ENCODE peak calls at places on chromosomes 7 and 10, in nine cellular contexts. B is AG09309, I is esophagus squamous epithelium, Z is brain microvascular endothelial cell, M is A549, O is ascending aorta, F is Caco-2, U is PC-9, K is stomach. S is an unnamed sample.

GRCh38 chr10:26480909-26481703 is 43.0 kb downstream of the APBB1IP start:
- DNase-seq in M (no peak), U (no peak), B (no peak), F (no peak), I (no peak), O (no peak), K (no peak), Z (no peak), S (no peak)

GRCh38 chr10:125691160-125691981 is 8.4 kb upstream of the TEX36 start:
- DNase-seq in F (no peak), B (peak; percentile 78), M (no peak), Z (no peak), O (no peak), I (no peak), K (no peak), U (peak; percentile 33), S (peak; percentile 60)

GRCh38 chr7:100684534-100685042 is 9.5 kb downstream of the GIGYF1 start:
- DNase-seq in Z (no peak), F (no peak), U (no peak), O (no peak), M (no peak), B (no peak), K (no peak), I (no peak), S (no peak)

GRCh38 chr7:595621-596010 is 76.0 kb upstream of the PDGFA start:
- DNase-seq in I (no peak), K (no peak), Z (no peak), O (no peak), F (no peak), B (no peak), U (no peak), M (no peak), S (no peak)

GRCh38 chr10:74988055-74988773 is 123.2 kb upstream of the SAMD8 start:
- DNase-seq in Z (no peak), K (no peak), M (no peak), O (no peak), U (no peak), I (no peak), F (no peak), B (no peak), S (peak; percentile 89)

GRCh38 chr7:83520706-83521105 is 128.2 kb downstream of the SEMA3E start:
- DNase-seq in B (no peak), F (no peak), I (no peak), M (no peak), Z (no peak), K (no peak), U (peak; percentile 29), O (no peak), S (no peak)

GRCh38 chr10:100878291-100878910 is 34.4 kb upstream of the SLF2 start:
- DNase-seq in M (peak; percentile 80), O (no peak), U (peak; percentile 46), K (no peak), I (no peak), F (peak; percentile 80), Z (peak; percentile 71), B (peak; percentile 42), S (peak; percentile 61)

GRCh38 chr10:132848306-132848705 is 62.4 kb upstream of the NKX6-2 start:
- DNase-seq in F (peak; percentile 32), O (no peak), I (no peak), B (no peak), M (no peak), U (no peak), K (peak; percentile 60), Z (no peak), S (no peak)

GRCh38 chr10:69800665-69801064 is 1.0 kb upstream of the COL13A1 start:
- DNase-seq in F (no peak), O (no peak), M (no peak), Z (no peak), K (no peak), I (no peak), U (no peak), B (no peak), S (no peak)

GRCh38 chr10:69802424-69803161 is 887 bp downstream of the COL13A1 start:
- DNase-seq in B (no peak), Z (peak; percentile 52), O (no peak), K (no peak), U (peak; percentile 39), I (no peak), M (peak; percentile 25), F (no peak), S (no peak)

GRCh38 chr10:69800109-69800508 is 1.6 kb upstream of the COL13A1 start:
- DNase-seq in Z (peak; percentile 66), B (no peak), M (peak; percentile 71), K (peak; percentile 35), U (peak; percentile 49), O (no peak), I (no peak), F (peak; percentile 81), S (peak; percentile 42)

GRCh38 chr10:69801094-69801433 is 642 bp upstream of the COL13A1 start:
- DNase-seq in B (no peak), U (peak; percentile 67), Z (peak; percentile 58), F (peak; percentile 70), K (peak; percentile 43), I (no peak), O (no peak), M (peak; percentile 72), S (peak; percentile 22)

GRCh38 chr10:69801434-69802315 is at the start of gene COL13A1:
- DNase-seq in U (peak; percentile 60), M (peak; percentile 35), K (no peak), I (no peak), Z (peak; percentile 55), F (peak; percentile 63), O (no peak), B (no peak), S (no peak)
- H3K4me3 ChIP-seq in U (peak within 1 kb of the TSS; percentile 70), M (peak within 1 kb of the TSS; percentile 45), K (peak within 1 kb of the TSS; percentile 44), I (peak within 1 kb of the TSS; percentile 30), Z (peak within 1 kb of the TSS; percentile 76), F (peak within 1 kb of the TSS; percentile 30), O (peak within 1 kb of the TSS; percentile 60), B (peak within 1 kb of the TSS; percentile 68), S (peak within 1 kb of the TSS; percentile 76)

DNA sequence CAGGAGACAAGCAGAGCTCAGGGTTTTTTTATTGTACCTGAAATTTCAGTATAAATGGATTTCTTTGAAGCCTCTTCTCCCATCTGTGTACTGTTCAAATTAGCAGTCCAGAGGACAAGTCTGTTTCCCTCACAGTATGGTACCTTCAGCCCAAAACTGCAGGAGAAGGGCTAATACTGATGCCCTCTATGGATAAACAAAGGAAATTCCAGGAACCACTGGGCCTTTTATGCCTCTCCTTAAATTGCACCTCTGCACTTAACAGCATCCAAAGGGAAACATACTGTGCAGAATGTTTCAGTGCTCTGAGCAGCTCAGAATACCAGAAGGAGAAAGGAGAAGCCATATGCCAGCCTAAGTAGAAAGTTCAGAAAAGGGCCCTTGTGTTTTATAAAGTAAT is 111.0 kb downstream of the POU6F2 start:
- DNase-seq in K (no peak), B (no peak), F (no peak), M (no peak), U (no peak), Z (no peak), O (no peak), I (no peak), S (no peak)
- TF ChIP-seq CTCF in K (no peak), B (no peak), F (peak; percentile 5), M (no peak), U (no peak), Z (no peak), O (no peak), I (no peak), S (no peak)

DNA sequence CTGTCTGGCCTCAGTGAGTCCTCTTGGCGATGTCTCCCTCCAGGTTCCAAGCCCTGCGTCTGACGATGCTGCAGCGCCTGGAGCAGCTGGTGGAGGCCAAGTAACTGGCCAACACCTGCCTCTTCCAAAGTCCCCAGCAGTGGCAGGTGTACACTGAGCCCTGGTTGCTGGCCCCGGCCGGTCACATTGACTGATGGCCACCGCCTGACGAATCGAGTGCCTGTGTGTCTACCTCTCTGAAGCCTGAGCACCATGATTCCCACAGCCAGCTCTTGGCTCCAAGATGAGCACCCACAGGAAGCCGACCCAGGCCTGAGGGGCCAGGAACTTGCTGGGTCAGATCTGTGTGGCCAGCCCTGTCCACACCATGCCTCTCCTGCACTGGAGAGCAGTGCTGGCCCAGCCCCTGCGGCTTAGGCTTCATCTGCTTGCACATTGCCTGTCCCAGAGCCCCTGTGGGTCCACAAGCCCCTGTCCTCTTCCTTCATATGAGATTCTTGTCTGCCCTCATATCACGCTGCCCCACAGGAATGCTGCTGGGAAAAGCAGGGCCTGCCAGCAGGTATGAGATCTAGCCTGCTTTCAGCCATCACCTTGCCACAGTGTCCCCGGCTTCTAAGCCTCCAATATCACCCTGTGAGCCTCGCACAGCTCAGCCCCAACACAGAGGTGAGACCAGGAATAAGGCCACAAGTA is 7.3 kb upstream of the ZNF22 start:
- DNase-seq in F (peak; percentile 41), K (no peak), U (no peak), O (no peak), Z (no peak), M (no peak), I (no peak), B (no peak), S (no peak)
- H3K4me3 ChIP-seq in F (no peak overlapping the region), K (no peak overlapping the region), U (no peak overlapping the region), O (no peak overlapping the region), Z (no peak overlapping the region), M (no peak overlapping the region), I (no peak overlapping the region), B (no peak overlapping the region), S (no peak overlapping the region)

GRCh38 chr10:21284301-21284700 is 241.2 kb downstream of the SKIDA1 start:
- DNase-seq in M (no peak), K (no peak), Z (no peak), F (no peak), O (no peak), U (no peak), I (no peak), B (no peak), S (no peak)

GRCh38 chr10:21279217-21279575 is 246.3 kb downstream of the SKIDA1 start:
- DNase-seq in K (no peak), F (no peak), I (no peak), Z (no peak), U (no peak), B (no peak), O (no peak), M (no peak), S (no peak)

GRCh38 chr10:21281173-21281572 is 244.3 kb downstream of the SKIDA1 start:
- DNase-seq in I (no peak), F (no peak), K (no peak), M (no peak), U (no peak), Z (no peak), B (no peak), O (no peak), S (no peak)

GRCh38 chr10:21280037-21280436 is 245.4 kb downstream of the SKIDA1 start:
- DNase-seq in B (no peak), I (no peak), K (no peak), U (no peak), O (no peak), Z (no peak), F (no peak), M (no peak), S (no peak)

DNA sequence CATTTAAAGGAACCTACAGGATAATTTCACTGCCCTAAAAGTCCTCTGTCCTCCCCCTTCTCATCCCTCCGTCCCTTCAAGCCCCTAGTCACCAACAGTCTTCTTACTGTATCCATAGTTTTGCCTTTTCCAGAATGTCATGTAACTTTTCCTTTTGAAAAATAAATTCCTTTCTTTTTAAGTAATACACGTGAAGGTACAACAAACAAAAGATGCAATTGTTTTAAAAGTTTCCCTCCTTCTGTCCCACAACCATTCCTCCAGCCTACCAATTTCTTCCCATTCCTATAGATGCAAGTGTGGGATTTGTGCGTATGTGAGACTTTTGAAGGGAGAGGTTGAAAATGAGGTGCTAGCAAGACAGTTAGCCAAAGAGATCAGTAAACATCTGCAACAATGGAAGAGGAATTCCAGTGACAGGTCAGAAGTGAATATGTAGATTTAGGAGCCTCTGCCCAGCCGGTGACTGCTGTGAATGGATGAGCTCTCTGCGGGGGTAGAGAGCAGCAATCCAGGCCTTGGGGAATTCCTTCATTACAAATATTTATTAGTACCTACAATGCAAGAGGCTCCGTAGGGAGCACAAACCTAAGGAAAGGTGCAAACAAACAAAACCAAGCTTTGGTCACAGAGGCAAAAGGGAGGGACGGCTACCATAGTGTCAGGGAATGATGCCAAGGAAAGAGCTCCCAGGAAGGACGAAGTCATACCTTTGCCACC is 243.6 kb downstream of the SKIDA1 start:
- DNase-seq in I (no peak), M (peak; percentile 85), F (no peak), Z (no peak), U (no peak), O (no peak), B (no peak), K (no peak), S (no peak)
- TF ChIP-seq CTCF in I (no peak), M (no peak), F (no peak), Z (no peak), U (no peak), O (no peak), B (no peak), K (no peak), S (no peak)